ENCODE peak calls at places on chromosomes 2 and 18, in eight cellular contexts. Z, J, A, F, B, D, G and R are unnamed samples.

GRCh38 chr2:122238006-122238559 is 482.6 kb downstream of the TSN start:
- DNase-seq in A (no peak), B (no peak), J (no peak), D (no peak), Z (no peak), G (no peak), F (no peak), R (no peak)

GRCh38 chr2:91974401-91975129 is 2896.7 kb upstream of the TEKT4 start:
- DNase-seq in A (no peak), B (no peak), J (no peak), F (no peak), D (no peak), Z (no peak), G (no peak), R (no peak)

GRCh38 chr2:168751104-168751768 is 51.2 kb upstream of the NOSTRIN start:
- DNase-seq in G (no peak), B (no peak), A (no peak), F (no peak), D (no peak), J (peak; percentile 14), Z (no peak), R (no peak)

GRCh38 chr2:34365937-34366336 is 766.8 kb upstream of the FAM98A start:
- DNase-seq in G (no peak), F (no peak), A (no peak), B (no peak), Z (peak; percentile 1), J (no peak), D (no peak), R (no peak)

GRCh38 chr2:172131713-172132555 is 29.2 kb upstream of the DLX2 start:
- DNase-seq in A (no peak), D (no peak), J (no peak), B (no peak), F (no peak), Z (no peak), G (no peak), R (no peak)

GRCh38 chr2:106734165-106734564 is 151.8 kb downstream of the ST6GAL2 start:
- DNase-seq in G (peak; percentile 49), J (no peak), A (no peak), D (no peak), Z (no peak), B (no peak), F (no peak), R (no peak)

GRCh38 chr2:160583162-160583522 is 89.5 kb upstream of the RBMS1 start:
- DNase-seq in F (no peak), B (no peak), A (no peak), Z (no peak), J (no peak), G (peak; percentile 33), D (peak; percentile 53), R (no peak)

GRCh38 chr2:128681351-128681906 is 362.8 kb upstream of the HS6ST1 start:
- DNase-seq in F (no peak), G (no peak), D (no peak), B (no peak), A (no peak), Z (no peak), J (no peak), R (no peak)

GRCh38 chr2:128367601-128368359 is 49.1 kb upstream of the HS6ST1 start:
- DNase-seq in Z (no peak), B (no peak), J (no peak), A (no peak), F (no peak), D (no peak), G (no peak), R (no peak)

GRCh38 chr2:29119211-29119610 is 4.0 kb downstream of the CLIP4 start:
- DNase-seq in Z (no peak), J (no peak), B (no peak), G (no peak), D (no peak), F (no peak), A (no peak), R (no peak)

GRCh38 chr2:231462729-231463465 is 1.4 kb downstream of the NCL start:
- DNase-seq in J (no peak), G (no peak), A (no peak), F (no peak), Z (no peak), B (no peak), D (no peak), R (no peak)

GRCh38 chr2:217150236-217150635 is 290.4 kb upstream of the TNP1 start:
- DNase-seq in G (no peak), J (no peak), F (no peak), D (peak; percentile 91), A (no peak), Z (no peak), B (no peak), R (no peak)

GRCh38 chr2:238899386-238899785 is 51.5 kb downstream of the TWIST2 start:
- DNase-seq in A (no peak), J (no peak), Z (no peak), G (no peak), F (no peak), D (no peak), B (no peak), R (no peak)

GRCh38 chr18:26119246-26119645 is 14.4 kb upstream of the PSMA8 start:
- DNase-seq in Z (no peak), A (no peak), B (no peak), G (no peak), F (no peak), D (no peak), J (no peak), R (no peak)

GRCh38 chr2:149076863-149077412 is 38.4 kb downstream of the LYPD6B start:
- DNase-seq in F (no peak), B (no peak), D (no peak), Z (no peak), J (no peak), A (no peak), G (no peak), R (no peak)

GRCh38 chr18:24964213-24964612 is 387.8 kb downstream of the ZNF521 start:
- DNase-seq in F (no peak), G (no peak), A (no peak), J (no peak), B (no peak), D (peak; percentile 43), Z (no peak), R (no peak)

GRCh38 chr18:10022365-10022764 is 108.5 kb downstream of the VAPA start:
- DNase-seq in G (no peak), J (no peak), D (no peak), A (no peak), B (no peak), Z (no peak), F (no peak), R (no peak)

GRCh38 chr2:218648473-218649100 is 10.8 kb downstream of the ZNF142 start:
- DNase-seq in D (peak; percentile 71), J (peak; percentile 24), F (peak; percentile 50), B (peak; percentile 33), Z (peak; percentile 64), A (no peak), G (peak; percentile 56), R (peak; percentile 41)

GRCh38 chr2:71548589-71549485 is 95.5 kb downstream of the DYSF start:
- DNase-seq in B (peak; percentile 82), F (peak; percentile 31), A (peak; percentile 72), J (peak; percentile 40), Z (peak; percentile 89), G (peak; percentile 40), D (peak; percentile 51), R (peak; percentile 63)

GRCh38 chr18:43013489-43013888 is 102.0 kb downstream of the RIT2 start:
- DNase-seq in F (peak; percentile 59), Z (no peak), G (no peak), A (no peak), B (no peak), J (no peak), D (peak; percentile 21), R (no peak)

GRCh38 chr2:95757988-95758387 is 166.2 kb downstream of the TRIM43 start:
- DNase-seq in D (no peak), B (no peak), G (no peak), A (no peak), Z (no peak), F (no peak), J (no peak), R (no peak)

GRCh38 chr2:67626656-67627055 is 229.5 kb downstream of the ETAA1 start:
- DNase-seq in A (no peak), J (no peak), F (peak; percentile 34), B (no peak), G (no peak), Z (peak; percentile 45), D (peak; percentile 43), R (no peak)

GRCh38 chr2:129466389-129466788 is 513.1 kb upstream of the RAB6C start:
- DNase-seq in A (no peak), D (no peak), F (no peak), B (no peak), G (no peak), Z (no peak), J (no peak), R (no peak)

GRCh38 chr2:223487447-223487846 is 114.7 kb downstream of the SCG2 start:
- DNase-seq in G (no peak), J (no peak), A (no peak), Z (no peak), F (no peak), B (no peak), D (no peak), R (no peak)

GRCh38 chr18:9140381-9140780 is 3.8 kb downstream of the ANKRD12 start:
- DNase-seq in G (no peak), J (no peak), Z (no peak), A (no peak), B (no peak), D (no peak), F (no peak), R (no peak)

GRCh38 chr18:36403896-36404824 is 106.6 kb downstream of the FHOD3 start:
- DNase-seq in D (no peak), J (no peak), A (no peak), B (no peak), G (no peak), F (no peak), Z (no peak), R (no peak)

GRCh38 chr18:67977067-67977616 is 460.6 kb upstream of the DSEL start:
- DNase-seq in F (no peak), G (no peak), D (no peak), J (no peak), Z (no peak), B (no peak), A (no peak), R (no peak)

GRCh38 chr2:121285077-121285449 is at the start of gene TFCP2L1:
- DNase-seq in G (peak; percentile 77), B (no peak), Z (peak; percentile 41), J (peak; percentile 3), D (no peak), A (no peak), F (no peak), R (peak; percentile 90)

GRCh38 chr2:182941939-182942338 is 75.5 kb upstream of the FRZB start:
- DNase-seq in Z (no peak), J (no peak), F (no peak), B (no peak), G (no peak), D (peak; percentile 67), A (no peak), R (no peak)

GRCh38 chr2:3256157-3256556 is 121.5 kb downstream of the EIPR1 start:
- DNase-seq in B (no peak), A (no peak), J (no peak), G (no peak), F (no peak), Z (no peak), D (no peak), R (no peak)

GRCh38 chr2:192437653-192438052 is 242.9 kb upstream of the TMEFF2 start:
- DNase-seq in A (no peak), J (no peak), Z (no peak), F (no peak), G (no peak), B (no peak), D (no peak), R (no peak)

GRCh38 chr18:35494281-35494825 is 3.4 kb downstream of the INO80C start:
- DNase-seq in J (no peak), A (no peak), F (no peak), Z (no peak), B (no peak), D (no peak), G (no peak), R (no peak)

GRCh38 chr2:208101716-208102631 is 22.4 kb downstream of the CRYGD start:
- DNase-seq in A (no peak), J (no peak), Z (peak; percentile 29), F (peak; percentile 33), G (peak; percentile 32), D (peak; percentile 40), B (no peak), R (no peak)

GRCh38 chr2:42927334-42928160 is 135.2 kb upstream of the HAAO start:
- DNase-seq in Z (no peak), A (no peak), G (peak; percentile 62), J (no peak), B (peak; percentile 54), F (no peak), D (no peak), R (no peak)